ENCODE peak calls at places on chromosome 3, in seven cellular contexts. Q is neural progenitor cell, M is HCT116, H is MM.1S, K is hepatocyte, V is GM23338, W is GM23248. T is an unnamed sample.

GRCh38 chr3:196471551-196471950 is 32.0 kb downstream of the RNF168 start:
- DNase-seq in M (no peak), H (no peak), V (no peak), Q (no peak), K (no peak), W (peak; percentile 72), T (no peak)

GRCh38 chr3:191087391-191087790 is 111.7 kb upstream of the OSTN start:
- DNase-seq in M (no peak), H (no peak), V (no peak), K (no peak), W (peak; percentile 86), Q (no peak), T (peak; percentile 63)

GRCh38 chr3:101615525-101615924 is 41.5 kb downstream of the PCNP start:
- DNase-seq in Q (no peak), W (no peak), M (no peak), V (no peak), H (no peak), K (no peak), T (no peak)

GRCh38 chr3:192188218-192188835 is 539.0 kb downstream of the FGF12 start:
- DNase-seq in W (peak; percentile 18), H (peak; percentile 87), K (peak; percentile 81), Q (peak; percentile 80), V (peak; percentile 85), M (peak; percentile 47), T (peak; percentile 71)

GRCh38 chr3:13657660-13658435 is 108.9 kb downstream of the FBLN2 start:
- DNase-seq in H (peak; percentile 44), W (peak; percentile 75), M (peak; percentile 26), Q (peak; percentile 74), K (peak; percentile 75), V (peak; percentile 75), T (peak; percentile 81)

GRCh38 chr3:159171333-159171732 is 369.5 kb downstream of the MFSD1 start:
- DNase-seq in W (no peak), K (no peak), Q (no peak), H (no peak), M (no peak), V (no peak), T (no peak)

GRCh38 chr3:107679911-107680310 is 157.1 kb downstream of the BBX start:
- DNase-seq in Q (no peak), M (no peak), K (no peak), V (no peak), H (no peak), W (no peak), T (no peak)

GRCh38 chr3:23697416-23697815 is 108.3 kb upstream of the UBE2E1 start:
- DNase-seq in V (peak; percentile 65), Q (peak; percentile 49), M (no peak), K (no peak), W (no peak), H (no peak), T (no peak)

GRCh38 chr3:188248036-188248561 is 94.1 kb downstream of the LPP start:
- DNase-seq in M (no peak), Q (no peak), H (no peak), W (no peak), V (no peak), K (no peak), T (no peak)

GRCh38 chr3:179801831-179802230 is 149.0 kb downstream of the USP13 start:
- DNase-seq in H (no peak), M (no peak), V (no peak), W (peak; percentile 29), K (no peak), Q (no peak), T (no peak)

GRCh38 chr3:163785693-163786092 is 1292.6 kb downstream of the SI start:
- DNase-seq in M (peak; percentile 22), W (no peak), V (peak; percentile 73), K (peak; percentile 36), H (peak; percentile 54), Q (peak; percentile 56), T (peak; percentile 51)

GRCh38 chr3:37825744-37826143 is 35.9 kb upstream of the CTDSPL start:
- DNase-seq in K (no peak), Q (no peak), H (no peak), W (peak; percentile 11), V (no peak), M (no peak), T (no peak)

GRCh38 chr3:15342945-15343344 is 10.6 kb upstream of the SH3BP5 start:
- DNase-seq in K (no peak), M (no peak), H (no peak), Q (no peak), V (no peak), W (no peak), T (no peak)

GRCh38 chr3:195169011-195169410 is 101.9 kb downstream of the XXYLT1 start:
- DNase-seq in W (no peak), H (no peak), K (no peak), V (no peak), M (no peak), Q (no peak), T (no peak)

GRCh38 chr3:152834354-152835310 is at the start of gene P2RY1:
- DNase-seq in M (peak; percentile 40), Q (peak; percentile 91), W (peak; percentile 61), V (peak; percentile 88), K (peak; percentile 83), H (peak; percentile 92), T (peak; percentile 58)

GRCh38 chr3:130635285-130635684 is 111.3 kb downstream of the PIK3R4 start:
- DNase-seq in M (no peak), H (no peak), Q (no peak), K (peak; percentile 19), V (no peak), W (no peak), T (no peak)

GRCh38 chr3:172040976-172041963 is 1.9 kb downstream of the FNDC3B start:
- DNase-seq in Q (peak; percentile 43), K (peak; percentile 46), M (no peak), W (peak; percentile 82), H (no peak), V (peak; percentile 45), T (peak; percentile 37)

GRCh38 chr3:168813261-168813660 is 717.5 kb upstream of the GOLIM4 start:
- DNase-seq in W (no peak), M (no peak), Q (peak; percentile 67), K (no peak), H (no peak), V (no peak), T (no peak)

GRCh38 chr3:36538405-36538804 is 158.1 kb downstream of the STAC start:
- DNase-seq in W (no peak), Q (no peak), M (no peak), K (no peak), H (no peak), V (no peak), T (no peak)

GRCh38 chr3:13142552-13143380 is 69.5 kb upstream of the IQSEC1 start:
- DNase-seq in M (no peak), W (no peak), Q (no peak), V (no peak), K (no peak), H (no peak), T (no peak)

GRCh38 chr3:128424508-128425069 is 42.1 kb downstream of the DNAJB8 start:
- DNase-seq in Q (no peak), M (peak; percentile 63), V (no peak), H (no peak), K (no peak), W (peak; percentile 55), T (peak; percentile 49)

DNA sequence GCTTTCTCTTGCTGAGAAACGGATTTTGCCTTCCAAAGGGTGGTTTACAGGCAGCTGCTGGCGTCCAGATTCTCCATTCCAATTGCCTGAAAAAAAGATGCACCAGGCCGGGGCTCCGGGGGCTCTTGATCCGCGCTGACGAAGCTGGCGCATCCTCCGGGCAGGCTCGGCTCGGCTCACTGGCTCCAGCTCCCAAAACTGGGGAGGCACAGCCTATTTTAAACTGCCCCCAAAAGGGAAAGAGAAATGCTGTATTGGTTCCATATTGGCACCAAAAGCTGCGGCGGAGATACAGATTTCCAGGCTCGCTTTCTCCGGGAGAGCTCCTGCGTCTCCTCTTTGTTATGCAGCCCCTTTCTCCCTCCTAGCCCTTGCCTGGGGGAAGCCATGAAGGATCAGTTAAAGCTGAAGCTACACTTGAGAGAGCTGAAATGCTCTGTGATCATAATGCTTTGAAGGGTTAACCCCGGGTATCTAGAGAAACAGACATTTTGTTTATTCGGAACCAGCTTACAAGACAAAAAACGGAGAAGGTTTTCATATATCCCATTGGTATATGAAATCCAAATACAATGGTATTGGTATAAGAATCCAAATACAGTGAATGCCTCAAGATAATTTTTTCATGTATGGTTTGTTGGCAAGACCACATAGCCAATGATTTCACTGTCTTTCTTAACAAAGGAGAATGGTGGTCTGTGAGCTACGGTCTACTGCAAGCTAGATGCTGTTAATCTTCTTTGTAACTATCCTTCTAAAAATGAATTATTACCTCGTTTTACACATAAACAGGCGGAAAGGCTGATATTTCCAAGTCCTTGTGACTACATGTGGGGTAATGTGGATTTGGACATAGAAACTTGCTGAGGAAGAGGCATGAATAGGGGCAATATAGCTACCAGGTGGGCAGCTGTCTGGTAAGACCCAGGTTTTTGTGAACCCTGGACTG is 704 bp downstream of the CD200 start:
- DNase-seq in H (no peak), W (no peak), Q (peak; percentile 60), V (peak; percentile 87), M (no peak), K (peak; percentile 36), T (no peak)
- TF ChIP-seq EZH2 in H (no peak), W (no peak), Q (peak; percentile 31), V (no peak), M (no peak), K (no peak), T (no peak)

GRCh38 chr3:72295276-72295973 is 510.5 kb upstream of the PROK2 start:
- DNase-seq in V (no peak), H (no peak), M (no peak), Q (no peak), K (no peak), W (no peak), T (no peak)
- TF ChIP-seq EZH2phosphoT487 in V (no peak), H (no peak), M (no peak), Q (no peak), K (no peak), W (no peak), T (no peak)

DNA sequence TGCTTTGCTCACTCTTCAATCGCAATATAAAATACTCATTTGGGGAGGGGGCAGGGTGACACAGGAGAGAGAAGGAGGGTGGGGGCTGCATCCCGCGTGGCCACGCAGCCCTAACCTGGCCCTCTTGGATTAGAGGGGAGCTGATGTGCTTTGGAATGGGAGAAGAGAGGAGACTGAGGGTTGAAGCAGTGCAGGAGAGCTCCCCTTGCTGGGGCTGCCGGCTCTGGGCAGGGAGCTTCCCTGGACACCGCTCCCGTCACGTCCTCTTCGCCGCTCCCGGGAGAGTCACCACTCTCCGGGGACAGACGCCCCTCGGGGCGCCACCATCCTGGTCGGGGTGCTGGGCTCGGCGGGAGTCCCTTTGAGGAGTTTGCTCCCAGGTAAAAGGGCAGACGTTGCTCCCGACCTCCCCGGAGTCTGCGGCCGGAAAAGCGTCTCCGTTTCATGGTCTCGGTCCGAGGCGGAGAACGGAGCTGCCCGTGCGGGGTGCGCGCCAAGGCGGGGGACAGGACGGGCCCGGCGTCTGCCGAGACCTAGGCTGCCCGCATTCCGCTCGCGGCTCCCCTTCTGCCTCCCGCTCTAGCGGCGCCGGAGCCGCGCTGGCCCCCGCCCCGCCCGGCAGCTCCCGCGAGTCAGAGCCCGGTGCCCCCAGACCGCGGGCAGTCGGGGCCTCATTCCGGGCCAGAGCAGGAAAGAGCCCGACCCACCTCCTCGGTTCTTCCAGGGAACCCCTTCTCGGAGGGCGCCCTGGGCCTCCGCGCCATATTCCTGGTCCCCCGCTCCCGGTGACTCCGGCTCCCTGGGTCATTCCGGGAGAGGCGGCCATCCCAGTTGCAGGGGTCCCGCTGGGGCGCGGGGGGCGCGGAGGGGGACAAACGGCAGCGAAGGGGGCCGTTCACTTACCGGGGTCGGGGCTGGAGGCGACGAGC is 603 bp downstream of the SLC7A14 start:
- DNase-seq in Q (peak; percentile 48), W (peak; percentile 33), V (peak; percentile 60), K (no peak), H (no peak), M (no peak), T (no peak)
- TF ChIP-seq EZH2 in Q (peak; percentile 83), W (peak; percentile 78), V (peak; percentile 62), K (peak; percentile 97), H (no peak), M (no peak), T (no peak)

GRCh38 chr3:40191251-40191650 is 118.3 kb upstream of the EIF1B start:
- DNase-seq in Q (no peak), W (no peak), H (no peak), K (no peak), V (no peak), M (no peak), T (no peak)
- TF ChIP-seq EZH2phosphoT487 in Q (no peak), W (no peak), H (no peak), K (no peak), V (no peak), M (no peak), T (no peak)